ENCODE peak calls at places on chromosomes 4 and X, in five cellular contexts. One of them, this sample, is unnamed.

GRCh38 chr4:27094785-27095184 is 234.1 kb downstream of the STIM2 start:
- DNase-seq in smooth muscle cell of the brain vasculature: no peak
- DNase-seq in GM19239: no peak
- DNase-seq in adrenal gland: no peak
- DNase-seq in renal cortical epithelial cell: peak
- DNase-seq in this sample: peak

GRCh38 chrX:108437789-108438623 is at the start of gene COL4A6:
- DNase-seq in smooth muscle cell of the brain vasculature: no peak
- DNase-seq in GM19239: no peak
- DNase-seq in renal cortical epithelial cell: no peak
- DNase-seq in adrenal gland: no peak
- DNase-seq in this sample: no peak

GRCh38 chr4:148076964-148077363 is 345.1 kb downstream of the ARHGAP10 start:
- DNase-seq in renal cortical epithelial cell: no peak
- DNase-seq in smooth muscle cell of the brain vasculature: no peak
- DNase-seq in adrenal gland: no peak
- DNase-seq in GM19239: no peak
- DNase-seq in this sample: no peak

GRCh38 chrX:53284684-53285447 is 3.5 kb upstream of the IQSEC2 start:
- DNase-seq in GM19239: no peak
- DNase-seq in renal cortical epithelial cell: peak
- DNase-seq in adrenal gland: peak
- DNase-seq in smooth muscle cell of the brain vasculature: no peak
- DNase-seq in this sample: peak

GRCh38 chr4:78776729-78777555 is 792 bp downstream of the BMP2K start:
- DNase-seq in smooth muscle cell of the brain vasculature: no peak
- DNase-seq in GM19239: peak
- DNase-seq in adrenal gland: peak
- DNase-seq in renal cortical epithelial cell: peak
- DNase-seq in this sample: peak

GRCh38 chrX:51215266-51215665 is 117.4 kb upstream of the NUDT10 start:
- DNase-seq in smooth muscle cell of the brain vasculature: no peak
- DNase-seq in renal cortical epithelial cell: no peak
- DNase-seq in GM19239: no peak
- DNase-seq in adrenal gland: no peak
- DNase-seq in this sample: peak

GRCh38 chr4:6716018-6716911 is at the start of gene BLOC1S4:
- DNase-seq in smooth muscle cell of the brain vasculature: peak
- DNase-seq in adrenal gland: peak
- DNase-seq in renal cortical epithelial cell: peak
- DNase-seq in GM19239: peak
- DNase-seq in this sample: peak

GRCh38 chrX:38172596-38172995 is 48.1 kb downstream of the SRPX start:
- DNase-seq in renal cortical epithelial cell: no peak
- DNase-seq in adrenal gland: no peak
- DNase-seq in GM19239: no peak
- DNase-seq in smooth muscle cell of the brain vasculature: no peak
- DNase-seq in this sample: no peak

GRCh38 chrX:94854251-94854650 is 1180.2 kb downstream of the FAM133A start:
- DNase-seq in GM19239: no peak
- DNase-seq in renal cortical epithelial cell: no peak
- DNase-seq in adrenal gland: no peak
- DNase-seq in smooth muscle cell of the brain vasculature: no peak
- DNase-seq in this sample: no peak

GRCh38 chr4:76950052-76950845 is 697 bp downstream of the SEPTIN11 start:
- DNase-seq in renal cortical epithelial cell: peak
- DNase-seq in smooth muscle cell of the brain vasculature: no peak
- DNase-seq in adrenal gland: peak
- DNase-seq in GM19239: peak
- DNase-seq in this sample: peak

GRCh38 chr4:138672393-138672976 is 343.1 kb upstream of the NOCT start:
- DNase-seq in smooth muscle cell of the brain vasculature: no peak
- DNase-seq in renal cortical epithelial cell: no peak
- DNase-seq in adrenal gland: no peak
- DNase-seq in GM19239: no peak
- DNase-seq in this sample: no peak

GRCh38 chrX:150897371-150898319 is 823 bp downstream of the CD99L2 start:
- DNase-seq in GM19239: no peak
- DNase-seq in adrenal gland: no peak
- DNase-seq in renal cortical epithelial cell: peak
- DNase-seq in smooth muscle cell of the brain vasculature: no peak
- DNase-seq in this sample: peak